ENCODE peak calls at places on chromosomes 2 and 18, in seven cellular contexts. One of them, this sample, is unnamed.

GRCh38 chr2:158845869-158846268 is 50.8 kb downstream of the DAPL1 start:
- DNase-seq in MM.1S: no peak
- DNase-seq in CD8-positive, alpha-beta T cell: no peak
- DNase-seq in AG09309: no peak
- DNase-seq in cardiac fibroblast: peak
- DNase-seq in psoas muscle: no peak
- DNase-seq in choroid plexus epithelial cell: peak
- DNase-seq in this sample: peak

GRCh38 chr18:31204833-31205232 is 42.2 kb upstream of the DSC1 start:
- DNase-seq in CD8-positive, alpha-beta T cell: no peak
- DNase-seq in cardiac fibroblast: no peak
- DNase-seq in choroid plexus epithelial cell: no peak
- DNase-seq in psoas muscle: no peak
- DNase-seq in MM.1S: no peak
- DNase-seq in AG09309: no peak
- DNase-seq in this sample: no peak

GRCh38 chr18:61606759-61607158 is 273.5 kb downstream of the CDH20 start:
- DNase-seq in choroid plexus epithelial cell: peak
- DNase-seq in cardiac fibroblast: peak
- DNase-seq in AG09309: peak
- DNase-seq in CD8-positive, alpha-beta T cell: no peak
- DNase-seq in MM.1S: no peak
- DNase-seq in psoas muscle: peak
- DNase-seq in this sample: peak

GRCh38 chr2:179966778-179967394 is 40.2 kb downstream of the CWC22 start:
- DNase-seq in AG09309: no peak
- DNase-seq in psoas muscle: no peak
- DNase-seq in CD8-positive, alpha-beta T cell: no peak
- DNase-seq in MM.1S: no peak
- DNase-seq in cardiac fibroblast: no peak
- DNase-seq in choroid plexus epithelial cell: no peak
- DNase-seq in this sample: no peak

GRCh38 chr2:42834161-42834560 is 41.8 kb upstream of the HAAO start:
- DNase-seq in CD8-positive, alpha-beta T cell: no peak
- DNase-seq in choroid plexus epithelial cell: no peak
- DNase-seq in psoas muscle: no peak
- DNase-seq in MM.1S: no peak
- DNase-seq in AG09309: no peak
- DNase-seq in cardiac fibroblast: no peak
- DNase-seq in this sample: no peak

GRCh38 chr18:49072524-49072934 is 121.8 kb upstream of the SMAD7 start:
- DNase-seq in MM.1S: no peak
- DNase-seq in CD8-positive, alpha-beta T cell: no peak
- DNase-seq in cardiac fibroblast: peak
- DNase-seq in choroid plexus epithelial cell: peak
- DNase-seq in psoas muscle: no peak
- DNase-seq in AG09309: no peak
- DNase-seq in this sample: no peak

GRCh38 chr18:13026583-13027270 is 35.6 kb downstream of the CEP192 start:
- DNase-seq in cardiac fibroblast: peak
- DNase-seq in psoas muscle: no peak
- DNase-seq in MM.1S: no peak
- DNase-seq in AG09309: no peak
- DNase-seq in choroid plexus epithelial cell: peak
- DNase-seq in CD8-positive, alpha-beta T cell: no peak
- DNase-seq in this sample: no peak

GRCh38 chr2:161033059-161033660 is 127.1 kb upstream of the TANK start:
- DNase-seq in CD8-positive, alpha-beta T cell: no peak
- DNase-seq in MM.1S: no peak
- DNase-seq in AG09309: no peak
- DNase-seq in choroid plexus epithelial cell: no peak
- DNase-seq in cardiac fibroblast: no peak
- DNase-seq in psoas muscle: no peak
- DNase-seq in this sample: no peak

GRCh38 chr18:3703732-3704176 is 253.8 kb downstream of the TGIF1 start:
- DNase-seq in AG09309: peak
- DNase-seq in choroid plexus epithelial cell: peak
- DNase-seq in MM.1S: peak
- DNase-seq in psoas muscle: peak
- DNase-seq in cardiac fibroblast: peak
- DNase-seq in CD8-positive, alpha-beta T cell: peak
- DNase-seq in this sample: no peak

GRCh38 chr18:37567061-37567993 is 1.7 kb upstream of the CELF4 start:
- DNase-seq in CD8-positive, alpha-beta T cell: no peak
- DNase-seq in choroid plexus epithelial cell: no peak
- DNase-seq in AG09309: no peak
- DNase-seq in cardiac fibroblast: no peak
- DNase-seq in MM.1S: no peak
- DNase-seq in psoas muscle: no peak
- DNase-seq in this sample: no peak
- H3K4me3 ChIP-seq in CD8-positive, alpha-beta T cell: no peak
- H3K4me3 ChIP-seq in choroid plexus epithelial cell: peak
- H3K4me3 ChIP-seq in AG09309: peak
- H3K4me3 ChIP-seq in cardiac fibroblast: peak
- H3K4me3 ChIP-seq in MM.1S: no peak
- H3K4me3 ChIP-seq in psoas muscle: peak
- H3K4me3 ChIP-seq in this sample: peak

GRCh38 chr2:46317092-46317486 is 19.9 kb downstream of the EPAS1 start:
- DNase-seq in AG09309: no peak
- DNase-seq in cardiac fibroblast: no peak
- DNase-seq in MM.1S: no peak
- DNase-seq in CD8-positive, alpha-beta T cell: no peak
- DNase-seq in choroid plexus epithelial cell: no peak
- DNase-seq in psoas muscle: no peak
- DNase-seq in this sample: no peak

GRCh38 chr2:46313063-46313462 is 15.9 kb downstream of the EPAS1 start:
- DNase-seq in psoas muscle: no peak
- DNase-seq in cardiac fibroblast: no peak
- DNase-seq in CD8-positive, alpha-beta T cell: no peak
- DNase-seq in AG09309: no peak
- DNase-seq in choroid plexus epithelial cell: no peak
- DNase-seq in MM.1S: no peak
- DNase-seq in this sample: no peak

GRCh38 chr2:46314065-46314835 is 17.0 kb downstream of the EPAS1 start:
- DNase-seq in cardiac fibroblast: no peak
- DNase-seq in psoas muscle: no peak
- DNase-seq in choroid plexus epithelial cell: no peak
- DNase-seq in MM.1S: no peak
- DNase-seq in AG09309: no peak
- DNase-seq in CD8-positive, alpha-beta T cell: no peak
- DNase-seq in this sample: no peak

GRCh38 chr2:46318579-46319460 is 21.6 kb downstream of the EPAS1 start:
- DNase-seq in MM.1S: no peak
- DNase-seq in choroid plexus epithelial cell: no peak
- DNase-seq in psoas muscle: no peak
- DNase-seq in AG09309: no peak
- DNase-seq in cardiac fibroblast: no peak
- DNase-seq in CD8-positive, alpha-beta T cell: no peak
- DNase-seq in this sample: no peak

GRCh38 chr2:46315103-46315890 is 18.1 kb downstream of the EPAS1 start:
- DNase-seq in cardiac fibroblast: peak
- DNase-seq in AG09309: peak
- DNase-seq in MM.1S: no peak
- DNase-seq in choroid plexus epithelial cell: peak
- DNase-seq in CD8-positive, alpha-beta T cell: no peak
- DNase-seq in psoas muscle: peak
- DNase-seq in this sample: peak
- H3K4me3 ChIP-seq in cardiac fibroblast: peak
- H3K4me3 ChIP-seq in AG09309: no peak
- H3K4me3 ChIP-seq in MM.1S: no peak
- H3K4me3 ChIP-seq in choroid plexus epithelial cell: no peak
- H3K4me3 ChIP-seq in CD8-positive, alpha-beta T cell: no peak
- H3K4me3 ChIP-seq in psoas muscle: no peak
- H3K4me3 ChIP-seq in this sample: peak

GRCh38 chr18:35379421-35379820 is 2.3 kb upstream of the ZNF396 start:
- DNase-seq in AG09309: no peak
- DNase-seq in MM.1S: no peak
- DNase-seq in psoas muscle: no peak
- DNase-seq in choroid plexus epithelial cell: no peak
- DNase-seq in CD8-positive, alpha-beta T cell: no peak
- DNase-seq in cardiac fibroblast: no peak
- DNase-seq in this sample: no peak

GRCh38 chr18:35371412-35372195 is 5.5 kb downstream of the ZNF396 start:
- DNase-seq in choroid plexus epithelial cell: peak
- DNase-seq in AG09309: peak
- DNase-seq in MM.1S: no peak
- DNase-seq in psoas muscle: no peak
- DNase-seq in CD8-positive, alpha-beta T cell: no peak
- DNase-seq in cardiac fibroblast: peak
- DNase-seq in this sample: peak

GRCh38 chr18:35376393-35376741 is 770 bp downstream of the ZNF396 start:
- DNase-seq in AG09309: no peak
- DNase-seq in cardiac fibroblast: no peak
- DNase-seq in choroid plexus epithelial cell: no peak
- DNase-seq in CD8-positive, alpha-beta T cell: no peak
- DNase-seq in MM.1S: no peak
- DNase-seq in psoas muscle: peak
- DNase-seq in this sample: no peak

GRCh38 chr18:35378206-35378795 is 1.2 kb upstream of the ZNF396 start:
- DNase-seq in choroid plexus epithelial cell: peak
- DNase-seq in cardiac fibroblast: peak
- DNase-seq in psoas muscle: no peak
- DNase-seq in AG09309: peak
- DNase-seq in MM.1S: no peak
- DNase-seq in CD8-positive, alpha-beta T cell: no peak
- DNase-seq in this sample: no peak

DNA sequence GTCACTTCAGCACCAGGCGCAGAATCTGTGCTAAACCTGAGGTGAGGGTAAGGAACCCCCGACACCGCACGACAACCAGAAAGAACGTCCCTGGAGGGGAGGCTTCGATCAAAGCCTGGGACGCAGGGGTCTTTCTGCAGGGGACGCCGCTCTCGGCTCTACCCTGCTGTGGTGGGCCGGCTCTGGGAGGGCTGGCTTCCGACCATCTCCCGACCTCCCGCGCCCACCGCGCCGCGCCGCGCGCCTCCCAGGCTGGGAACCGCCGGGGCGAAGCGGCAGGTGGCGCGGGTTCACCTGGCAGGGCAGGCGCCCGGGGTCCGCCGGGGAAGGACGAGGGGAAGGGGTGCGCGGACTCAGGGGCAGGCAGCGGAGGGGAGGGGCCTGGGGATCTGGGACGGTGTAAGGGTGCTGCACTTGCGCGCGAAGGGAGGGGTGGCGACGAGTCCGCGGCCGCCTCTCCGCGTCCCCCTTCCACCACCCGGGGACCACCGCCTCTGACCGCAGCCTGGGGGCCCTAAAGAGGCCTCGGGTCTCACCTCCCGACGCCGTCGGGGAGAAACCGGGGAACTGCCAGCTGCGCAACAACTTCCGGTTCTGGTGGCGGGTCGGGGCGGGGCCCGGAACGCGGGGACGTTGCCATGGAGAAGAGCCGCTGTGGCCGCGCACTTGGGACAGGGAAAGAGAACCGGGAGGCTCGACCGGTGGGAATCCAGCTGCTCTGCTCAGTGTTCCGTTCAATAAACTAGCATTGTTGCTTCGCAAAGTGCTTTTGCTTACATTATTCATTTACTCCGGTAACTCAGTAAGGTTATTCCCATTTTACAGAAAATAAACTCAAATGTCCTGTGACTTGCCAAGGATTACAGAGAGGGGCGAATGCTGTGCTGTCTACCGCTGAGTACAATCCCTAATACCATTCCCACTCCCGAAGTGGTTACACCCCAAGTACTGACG is at the start of gene ZNF396:
- DNase-seq in CD8-positive, alpha-beta T cell: peak
- DNase-seq in AG09309: no peak
- DNase-seq in MM.1S: peak
- DNase-seq in cardiac fibroblast: peak
- DNase-seq in choroid plexus epithelial cell: peak
- DNase-seq in psoas muscle: peak
- DNase-seq in this sample: no peak
- H3K4me3 ChIP-seq in CD8-positive, alpha-beta T cell: peak
- H3K4me3 ChIP-seq in AG09309: peak
- H3K4me3 ChIP-seq in MM.1S: peak
- H3K4me3 ChIP-seq in cardiac fibroblast: peak
- H3K4me3 ChIP-seq in choroid plexus epithelial cell: peak
- H3K4me3 ChIP-seq in psoas muscle: peak
- H3K4me3 ChIP-seq in this sample: peak

GRCh38 chr18:27966872-27967271 is 210.1 kb downstream of the CDH2 start:
- DNase-seq in MM.1S: no peak
- DNase-seq in psoas muscle: no peak
- DNase-seq in CD8-positive, alpha-beta T cell: no peak
- DNase-seq in choroid plexus epithelial cell: no peak
- DNase-seq in AG09309: no peak
- DNase-seq in cardiac fibroblast: peak
- DNase-seq in this sample: no peak

GRCh38 chr18:27969206-27969605 is 207.7 kb downstream of the CDH2 start:
- DNase-seq in AG09309: no peak
- DNase-seq in MM.1S: no peak
- DNase-seq in CD8-positive, alpha-beta T cell: no peak
- DNase-seq in cardiac fibroblast: no peak
- DNase-seq in choroid plexus epithelial cell: no peak
- DNase-seq in psoas muscle: no peak
- DNase-seq in this sample: no peak

GRCh38 chr18:27970321-27970720 is 206.6 kb downstream of the CDH2 start:
- DNase-seq in CD8-positive, alpha-beta T cell: no peak
- DNase-seq in choroid plexus epithelial cell: no peak
- DNase-seq in AG09309: no peak
- DNase-seq in MM.1S: no peak
- DNase-seq in psoas muscle: no peak
- DNase-seq in cardiac fibroblast: no peak
- DNase-seq in this sample: no peak

GRCh38 chr18:27967938-27968803 is 208.8 kb downstream of the CDH2 start:
- DNase-seq in psoas muscle: no peak
- DNase-seq in CD8-positive, alpha-beta T cell: no peak
- DNase-seq in choroid plexus epithelial cell: peak
- DNase-seq in MM.1S: no peak
- DNase-seq in AG09309: no peak
- DNase-seq in cardiac fibroblast: peak
- DNase-seq in this sample: no peak

DNA sequence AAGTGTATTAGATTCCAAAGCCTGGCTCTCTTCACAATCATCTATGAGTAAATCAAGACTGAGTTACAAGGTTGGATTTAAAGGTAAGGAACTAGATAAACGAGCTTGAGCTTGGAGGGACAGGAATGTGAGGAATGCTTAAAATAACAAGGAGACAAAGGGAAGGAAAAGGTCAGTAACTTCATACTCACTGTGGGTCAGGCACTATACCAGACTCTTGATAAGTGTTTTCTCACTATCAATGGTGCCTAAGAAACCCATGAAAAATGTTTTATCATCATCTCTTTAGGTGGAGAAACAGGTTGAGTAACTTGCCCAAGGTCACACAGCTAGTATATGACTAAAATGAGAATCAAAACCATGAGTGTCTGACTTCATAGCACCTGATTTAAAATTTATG is 212.1 kb downstream of the CDH2 start:
- DNase-seq in psoas muscle: no peak
- DNase-seq in choroid plexus epithelial cell: peak
- DNase-seq in AG09309: no peak
- DNase-seq in CD8-positive, alpha-beta T cell: no peak
- DNase-seq in cardiac fibroblast: peak
- DNase-seq in MM.1S: no peak
- DNase-seq in this sample: no peak
- H3K4me3 ChIP-seq in psoas muscle: no peak
- H3K4me3 ChIP-seq in choroid plexus epithelial cell: no peak
- H3K4me3 ChIP-seq in AG09309: no peak
- H3K4me3 ChIP-seq in CD8-positive, alpha-beta T cell: no peak
- H3K4me3 ChIP-seq in cardiac fibroblast: no peak
- H3K4me3 ChIP-seq in MM.1S: no peak
- H3K4me3 ChIP-seq in this sample: no peak

GRCh38 chr2:73110622-73111299 is 2.0 kb downstream of the RAB11FIP5 start:
- DNase-seq in MM.1S: no peak
- DNase-seq in AG09309: no peak
- DNase-seq in psoas muscle: no peak
- DNase-seq in cardiac fibroblast: peak
- DNase-seq in CD8-positive, alpha-beta T cell: no peak
- DNase-seq in choroid plexus epithelial cell: no peak
- DNase-seq in this sample: no peak
- H3K4me3 ChIP-seq in MM.1S: peak
- H3K4me3 ChIP-seq in AG09309: peak
- H3K4me3 ChIP-seq in psoas muscle: peak
- H3K4me3 ChIP-seq in cardiac fibroblast: peak
- H3K4me3 ChIP-seq in CD8-positive, alpha-beta T cell: no peak
- H3K4me3 ChIP-seq in choroid plexus epithelial cell: peak
- H3K4me3 ChIP-seq in this sample: peak

This sample was measured in skeletal muscle cell.